ENCODE peak calls at places on chromosomes 16 and 17, in ten cellular contexts. One of them, this sample, is unnamed.

GRCh38 chr16:2278272-2278608 is 10.3 kb upstream of the RNPS1 start:
- DNase-seq in GM12878: no peak
- DNase-seq in IMR-90: no peak
- DNase-seq in suprapubic skin: no peak
- DNase-seq in spleen: no peak
- DNase-seq in uterus: no peak
- DNase-seq in body of pancreas: no peak
- DNase-seq in HCT116: no peak
- DNase-seq in A549: no peak
- DNase-seq in endothelial cell of umbilical vein: no peak
- DNase-seq in this sample: no peak

GRCh38 chr17:17549732-17550366 is 41.7 kb downstream of the PEMT start:
- DNase-seq in GM12878: no peak
- DNase-seq in IMR-90: no peak
- DNase-seq in suprapubic skin: no peak
- DNase-seq in spleen: no peak
- DNase-seq in uterus: no peak
- DNase-seq in body of pancreas: no peak
- DNase-seq in HCT116: no peak
- DNase-seq in A549: no peak
- DNase-seq in endothelial cell of umbilical vein: no peak
- DNase-seq in this sample: no peak

GRCh38 chr17:6429266-6429665 is 5.7 kb downstream of the AIPL1 start:
- DNase-seq in GM12878: no peak
- DNase-seq in IMR-90: no peak
- DNase-seq in suprapubic skin: no peak
- DNase-seq in spleen: no peak
- DNase-seq in uterus: no peak
- DNase-seq in body of pancreas: no peak
- DNase-seq in HCT116: no peak
- DNase-seq in A549: no peak
- DNase-seq in endothelial cell of umbilical vein: no peak
- DNase-seq in this sample: no peak

GRCh38 chr16:59487067-59487466 is 753.0 kb upstream of the GOT2 start:
- DNase-seq in GM12878: no peak
- DNase-seq in IMR-90: no peak
- DNase-seq in suprapubic skin: no peak
- DNase-seq in spleen: no peak
- DNase-seq in uterus: no peak
- DNase-seq in body of pancreas: no peak
- DNase-seq in HCT116: no peak
- DNase-seq in A549: no peak
- DNase-seq in endothelial cell of umbilical vein: no peak
- DNase-seq in this sample: no peak

GRCh38 chr16:71867934-71868333 is 16.0 kb downstream of the ZNF821 start:
- DNase-seq in GM12878: no peak
- DNase-seq in IMR-90: no peak
- DNase-seq in suprapubic skin: no peak
- DNase-seq in spleen: no peak
- DNase-seq in uterus: no peak
- DNase-seq in body of pancreas: no peak
- DNase-seq in HCT116: no peak
- DNase-seq in A549: no peak
- DNase-seq in endothelial cell of umbilical vein: no peak
- DNase-seq in this sample: no peak

GRCh38 chr16:1000608-1001007 is 19.0 kb downstream of the SOX8 start:
- DNase-seq in GM12878: no peak
- DNase-seq in IMR-90: no peak
- DNase-seq in suprapubic skin: no peak
- DNase-seq in spleen: no peak
- DNase-seq in uterus: no peak
- DNase-seq in body of pancreas: no peak
- DNase-seq in HCT116: no peak
- DNase-seq in A549: no peak
- DNase-seq in endothelial cell of umbilical vein: no peak
- DNase-seq in this sample: no peak

GRCh38 chr17:77580956-77581355 is 377.5 kb upstream of the TNRC6C start:
- DNase-seq in GM12878: no peak
- DNase-seq in IMR-90: no peak
- DNase-seq in suprapubic skin: no peak
- DNase-seq in spleen: peak
- DNase-seq in uterus: no peak
- DNase-seq in body of pancreas: no peak
- DNase-seq in HCT116: no peak
- DNase-seq in A549: no peak
- DNase-seq in endothelial cell of umbilical vein: no peak
- DNase-seq in this sample: no peak

GRCh38 chr16:79902351-79902750 is 301.8 kb upstream of the MAF start:
- DNase-seq in GM12878: no peak
- DNase-seq in IMR-90: no peak
- DNase-seq in suprapubic skin: no peak
- DNase-seq in spleen: no peak
- DNase-seq in uterus: no peak
- DNase-seq in body of pancreas: no peak
- DNase-seq in HCT116: no peak
- DNase-seq in A549: no peak
- DNase-seq in endothelial cell of umbilical vein: no peak
- DNase-seq in this sample: no peak

GRCh38 chr17:66351053-66351452 is 48.6 kb downstream of the PRKCA start:
- DNase-seq in GM12878: no peak
- DNase-seq in IMR-90: no peak
- DNase-seq in suprapubic skin: no peak
- DNase-seq in spleen: no peak
- DNase-seq in uterus: no peak
- DNase-seq in body of pancreas: peak
- DNase-seq in HCT116: no peak
- DNase-seq in A549: no peak
- DNase-seq in endothelial cell of umbilical vein: no peak
- DNase-seq in this sample: no peak

GRCh38 chr17:8072727-8073461 is 14.6 kb downstream of the ALOX12B start:
- DNase-seq in GM12878: no peak
- DNase-seq in IMR-90: no peak
- DNase-seq in suprapubic skin: no peak
- DNase-seq in spleen: peak
- DNase-seq in uterus: no peak
- DNase-seq in body of pancreas: no peak
- DNase-seq in HCT116: no peak
- DNase-seq in A549: no peak
- DNase-seq in endothelial cell of umbilical vein: no peak
- DNase-seq in this sample: no peak

DNA sequence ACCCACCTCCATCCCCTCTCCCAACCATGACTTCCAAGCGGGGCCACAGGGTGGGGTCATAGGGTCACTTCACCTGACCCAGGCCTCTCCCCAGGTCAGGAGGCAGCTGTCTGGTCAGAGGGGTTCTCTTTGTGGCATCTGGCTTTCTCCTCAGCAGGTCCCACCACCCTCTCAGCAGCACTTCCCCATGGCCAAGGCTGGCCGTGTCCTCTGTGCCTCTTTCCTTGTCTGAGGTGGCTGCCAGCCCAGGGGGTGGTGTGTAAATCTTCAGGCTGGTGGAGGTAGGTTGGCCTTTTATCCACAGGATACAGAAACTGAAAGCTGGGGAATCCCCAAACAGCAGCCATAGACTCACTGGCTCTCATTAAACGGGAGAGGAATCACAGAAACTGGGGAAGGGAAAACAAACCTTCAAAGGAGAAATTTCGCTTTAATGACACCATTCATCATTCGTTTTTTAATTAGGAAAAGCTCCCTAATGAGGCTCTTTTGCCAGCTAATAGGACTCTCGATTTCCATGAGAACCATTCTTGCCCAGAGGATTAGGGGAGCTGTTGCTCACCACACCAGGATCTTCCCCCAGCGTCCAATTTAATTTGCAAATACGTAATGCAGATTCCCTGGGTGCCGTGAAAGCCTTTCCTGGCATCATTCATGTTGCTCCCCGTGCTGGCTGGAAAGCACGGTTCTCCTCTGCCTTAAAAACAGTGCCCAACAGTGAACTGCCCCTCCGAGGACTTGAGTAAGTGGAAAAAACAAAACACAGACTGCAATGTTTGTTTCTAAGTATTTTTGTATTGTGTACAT is 18.0 kb downstream of the C17orf75 start:
- DNase-seq in GM12878: no peak
- DNase-seq in IMR-90: peak
- DNase-seq in suprapubic skin: no peak
- DNase-seq in spleen: peak
- DNase-seq in uterus: no peak
- DNase-seq in body of pancreas: peak
- DNase-seq in HCT116: no peak
- DNase-seq in A549: no peak
- DNase-seq in endothelial cell of umbilical vein: peak
- DNase-seq in this sample: no peak
- TF ChIP-seq POLR2A in GM12878: no peak
- TF ChIP-seq POLR2A in IMR-90: no peak
- TF ChIP-seq POLR2A in suprapubic skin: no peak
- TF ChIP-seq POLR2A in spleen: no peak
- TF ChIP-seq POLR2A in uterus: no peak
- TF ChIP-seq POLR2A in body of pancreas: no peak
- TF ChIP-seq POLR2A in HCT116: no peak
- TF ChIP-seq POLR2A in A549: no peak
- TF ChIP-seq POLR2A in endothelial cell of umbilical vein: no peak
- TF ChIP-seq POLR2A in this sample: no peak

GRCh38 chr16:3841729-3842508 is 38.6 kb downstream of the CREBBP start:
- DNase-seq in GM12878: no peak
- DNase-seq in IMR-90: no peak
- DNase-seq in suprapubic skin: no peak
- DNase-seq in spleen: no peak
- DNase-seq in uterus: no peak
- DNase-seq in body of pancreas: no peak
- DNase-seq in HCT116: no peak
- DNase-seq in A549: no peak
- DNase-seq in endothelial cell of umbilical vein: no peak
- DNase-seq in this sample: no peak
- H3K27ac ChIP-seq in GM12878: peak
- H3K27ac ChIP-seq in IMR-90: no peak
- H3K27ac ChIP-seq in suprapubic skin: no peak
- H3K27ac ChIP-seq in spleen: peak
- H3K27ac ChIP-seq in uterus: no peak
- H3K27ac ChIP-seq in body of pancreas: no peak
- H3K27ac ChIP-seq in HCT116: no peak
- H3K27ac ChIP-seq in A549: no peak
- H3K27ac ChIP-seq in endothelial cell of umbilical vein: no peak
- H3K27ac ChIP-seq in this sample: no peak

DNA sequence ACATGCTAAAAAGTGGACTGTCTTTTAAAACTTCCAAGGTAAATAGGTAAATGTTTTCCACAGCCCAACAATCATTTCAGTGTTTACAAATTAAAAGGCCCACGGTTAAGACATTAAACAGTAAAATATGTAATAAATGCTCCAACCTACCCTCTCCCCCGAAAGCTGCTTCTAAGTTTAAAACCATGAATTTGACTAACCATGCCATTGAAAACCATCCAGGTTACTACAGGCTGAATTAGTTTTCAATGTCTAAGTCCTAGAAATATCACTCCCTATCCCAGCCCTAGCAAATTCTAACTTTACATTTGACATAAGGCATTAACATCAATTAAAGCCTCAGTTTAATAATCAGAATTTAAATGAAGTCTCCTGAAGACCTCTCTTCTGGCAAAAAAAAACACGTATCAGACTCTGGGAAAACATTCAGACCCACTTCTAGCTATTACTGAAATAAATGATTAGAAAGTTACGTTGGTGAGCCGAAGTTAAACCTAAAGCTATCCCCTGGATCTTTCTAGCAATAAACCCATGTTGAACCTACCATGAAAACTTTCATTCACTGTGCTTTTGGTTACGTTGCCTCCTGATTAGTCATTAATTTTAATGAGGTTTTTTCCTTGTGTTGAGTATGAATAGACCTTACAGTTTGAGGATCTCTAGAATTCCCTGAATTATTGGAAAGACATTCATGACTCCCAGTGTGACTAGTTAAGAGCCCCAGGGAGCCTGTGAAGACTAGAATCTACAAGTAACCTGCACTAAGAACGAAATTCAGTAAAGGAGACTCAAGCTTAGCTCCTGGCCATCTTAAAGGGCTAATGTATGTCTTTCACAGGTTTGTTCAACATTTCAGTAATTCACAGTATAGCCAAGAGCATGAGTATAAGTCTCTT is 1.7 kb upstream of the POLG2 start:
- DNase-seq in GM12878: no peak
- DNase-seq in IMR-90: no peak
- DNase-seq in suprapubic skin: no peak
- DNase-seq in spleen: no peak
- DNase-seq in uterus: no peak
- DNase-seq in body of pancreas: no peak
- DNase-seq in HCT116: no peak
- DNase-seq in A549: no peak
- DNase-seq in endothelial cell of umbilical vein: no peak
- DNase-seq in this sample: no peak
- TF ChIP-seq POLR2A in GM12878: peak
- TF ChIP-seq POLR2A in IMR-90: no peak
- TF ChIP-seq POLR2A in suprapubic skin: no peak
- TF ChIP-seq POLR2A in spleen: no peak
- TF ChIP-seq POLR2A in uterus: no peak
- TF ChIP-seq POLR2A in body of pancreas: no peak
- TF ChIP-seq POLR2A in HCT116: no peak
- TF ChIP-seq POLR2A in A549: no peak
- TF ChIP-seq POLR2A in endothelial cell of umbilical vein: peak
- TF ChIP-seq POLR2A in this sample: no peak

GRCh38 chr17:27363322-27363721 is 69.4 kb downstream of the WSB1 start:
- DNase-seq in GM12878: no peak
- DNase-seq in IMR-90: no peak
- DNase-seq in suprapubic skin: no peak
- DNase-seq in spleen: no peak
- DNase-seq in uterus: no peak
- DNase-seq in body of pancreas: no peak
- DNase-seq in HCT116: no peak
- DNase-seq in A549: no peak
- DNase-seq in endothelial cell of umbilical vein: no peak
- DNase-seq in this sample: no peak

GRCh38 chr17:27362909-27363308 is 69.0 kb downstream of the WSB1 start:
- DNase-seq in GM12878: no peak
- DNase-seq in IMR-90: no peak
- DNase-seq in suprapubic skin: no peak
- DNase-seq in spleen: no peak
- DNase-seq in uterus: no peak
- DNase-seq in body of pancreas: no peak
- DNase-seq in HCT116: no peak
- DNase-seq in A549: no peak
- DNase-seq in endothelial cell of umbilical vein: no peak
- DNase-seq in this sample: no peak

GRCh38 chr17:27362503-27362902 is 68.6 kb downstream of the WSB1 start:
- DNase-seq in GM12878: no peak
- DNase-seq in IMR-90: no peak
- DNase-seq in suprapubic skin: no peak
- DNase-seq in spleen: no peak
- DNase-seq in uterus: no peak
- DNase-seq in body of pancreas: no peak
- DNase-seq in HCT116: no peak
- DNase-seq in A549: no peak
- DNase-seq in endothelial cell of umbilical vein: no peak
- DNase-seq in this sample: no peak

GRCh38 chr17:27361695-27362094 is 67.8 kb downstream of the WSB1 start:
- DNase-seq in GM12878: no peak
- DNase-seq in IMR-90: no peak
- DNase-seq in suprapubic skin: no peak
- DNase-seq in spleen: no peak
- DNase-seq in uterus: no peak
- DNase-seq in body of pancreas: no peak
- DNase-seq in HCT116: no peak
- DNase-seq in A549: no peak
- DNase-seq in endothelial cell of umbilical vein: no peak
- DNase-seq in this sample: no peak

GRCh38 chr17:27360507-27360906 is 66.6 kb downstream of the WSB1 start:
- DNase-seq in GM12878: no peak
- DNase-seq in IMR-90: no peak
- DNase-seq in suprapubic skin: no peak
- DNase-seq in spleen: no peak
- DNase-seq in uterus: no peak
- DNase-seq in body of pancreas: no peak
- DNase-seq in HCT116: no peak
- DNase-seq in A549: no peak
- DNase-seq in endothelial cell of umbilical vein: no peak
- DNase-seq in this sample: no peak
- H3K27ac ChIP-seq in GM12878: no peak
- H3K27ac ChIP-seq in IMR-90: no peak
- H3K27ac ChIP-seq in suprapubic skin: no peak
- H3K27ac ChIP-seq in spleen: no peak
- H3K27ac ChIP-seq in uterus: no peak
- H3K27ac ChIP-seq in body of pancreas: no peak
- H3K27ac ChIP-seq in HCT116: no peak
- H3K27ac ChIP-seq in A549: no peak
- H3K27ac ChIP-seq in endothelial cell of umbilical vein: no peak
- H3K27ac ChIP-seq in this sample: no peak

This sample was measured in esophagus squamous epithelium.